ENCODE peak calls at places on chromosome 9, in seven cellular contexts. W is SK-N-SH, O is K562, G is HCT116, I is HepG2, Z is NT2/D1, R is H1. X is an unnamed sample.

GRCh38 chr9:105636331-105636730 is 25.9 kb upstream of the TAL2 start:
- DNase-seq in W (no peak), O (no peak), G (no peak), I (no peak), Z (no peak), R (no peak), X (no peak)

GRCh38 chr9:118222375-118222774 is 518.2 kb downstream of the TLR4 start:
- DNase-seq in W (no peak), O (no peak), G (no peak), I (no peak), Z (peak), R (peak), X (no peak)

GRCh38 chr9:75803130-75803529 is 87.3 kb upstream of the PCSK5 start:
- DNase-seq in W (no peak), O (no peak), G (no peak), I (no peak), Z (no peak), R (no peak), X (no peak)

GRCh38 chr9:33254211-33254610 is 10.3 kb downstream of the BAG1 start:
- DNase-seq in W (no peak), O (no peak), G (no peak), I (no peak), Z (no peak), R (no peak), X (no peak)

GRCh38 chr9:2234371-2234893 is 219.3 kb downstream of the SMARCA2 start:
- DNase-seq in W (peak), O (no peak), G (no peak), I (no peak), Z (no peak), R (no peak), X (no peak)

GRCh38 chr9:127525426-127526188 is 74.3 kb downstream of the LRSAM1 start:
- DNase-seq in W (no peak), O (peak), G (peak), I (peak), Z (no peak), R (no peak), X (no peak)

GRCh38 chr9:93633492-93634221 is 57.3 kb downstream of the PHF2 start:
- DNase-seq in W (no peak), O (no peak), G (no peak), I (no peak), Z (no peak), R (no peak), X (no peak)

GRCh38 chr9:19409406-19410194 is 791 bp downstream of the ACER2 start:
- DNase-seq in W (peak), O (peak), G (peak), I (peak), Z (no peak), R (no peak), X (no peak)

GRCh38 chr9:128479262-128479661 is 23.5 kb downstream of the ODF2 start:
- DNase-seq in W (no peak), O (no peak), G (no peak), I (no peak), Z (no peak), R (no peak), X (no peak)

GRCh38 chr9:109507421-109507838 is 9.3 kb upstream of the PTPN3 start:
- DNase-seq in W (no peak), O (no peak), G (no peak), I (peak), Z (no peak), R (no peak), X (no peak)

GRCh38 chr9:127455299-127455992 is 4.1 kb downstream of the LRSAM1 start:
- DNase-seq in W (no peak), O (peak), G (no peak), I (no peak), Z (no peak), R (no peak), X (no peak)

GRCh38 chr9:95429096-95429495 is 87.7 kb downstream of the PTCH1 start:
- DNase-seq in W (no peak), O (no peak), G (no peak), I (no peak), Z (no peak), R (no peak), X (no peak)

GRCh38 chr9:115015018-115015635 is 84.7 kb upstream of the TNFSF8 start:
- DNase-seq in W (peak), O (peak), G (peak), I (peak), Z (peak), R (peak), X (no peak)

GRCh38 chr9:84669293-84670105 is at the start of gene NTRK2:
- DNase-seq in W (peak), O (no peak), G (no peak), I (no peak), Z (no peak), R (no peak), X (no peak)

GRCh38 chr9:133141833-133142594 is 21.0 kb upstream of the RALGDS start:
- DNase-seq in W (peak), O (no peak), G (no peak), I (no peak), Z (no peak), R (no peak), X (no peak)

GRCh38 chr9:84668204-84669007 is 1.1 kb upstream of the NTRK2 start:
- DNase-seq in W (peak), O (no peak), G (peak), I (no peak), Z (peak), R (peak), X (no peak)

GRCh38 chr9:131397100-131397790 is 3.4 kb downstream of the PRRC2B start:
- DNase-seq in W (no peak), O (peak), G (no peak), I (no peak), Z (no peak), R (no peak), X (no peak)

GRCh38 chr9:100104314-100104713 is 5.3 kb downstream of the INVS start:
- DNase-seq in W (no peak), O (no peak), G (no peak), I (no peak), Z (peak), R (no peak), X (no peak)

GRCh38 chr9:137479315-137479861 is 20.3 kb upstream of the NSMF start:
- DNase-seq in W (peak), O (no peak), G (no peak), I (no peak), Z (no peak), R (no peak), X (no peak)

GRCh38 chr9:9133526-9133925 is 1333.9 kb upstream of the DMAC1 start:
- DNase-seq in W (no peak), O (no peak), G (no peak), I (no peak), Z (no peak), R (no peak), X (no peak)

GRCh38 chr9:91937031-91937430 is 13.0 kb downstream of the ROR2 start:
- DNase-seq in W (no peak), O (no peak), G (no peak), I (no peak), Z (no peak), R (no peak), X (no peak)

GRCh38 chr9:34253460-34253837 is 74.6 kb downstream of the UBAP1 start:
- DNase-seq in W (no peak), O (no peak), G (no peak), I (no peak), Z (no peak), R (no peak), X (no peak)

GRCh38 chr9:37283730-37284235 is 138.7 kb upstream of the GRHPR start:
- DNase-seq in W (no peak), O (no peak), G (no peak), I (peak), Z (no peak), R (no peak), X (peak)

GRCh38 chr9:20988916-20989315 is 42.5 kb downstream of the HACD4 start:
- DNase-seq in W (no peak), O (no peak), G (no peak), I (no peak), Z (no peak), R (no peak), X (no peak)

GRCh38 chr9:88953401-88954029 is 37.8 kb upstream of the S1PR3 start:
- DNase-seq in W (no peak), O (no peak), G (no peak), I (peak), Z (no peak), R (no peak), X (no peak)

GRCh38 chr9:12464910-12465512 is 228.2 kb upstream of the TYRP1 start:
- DNase-seq in W (peak), O (no peak), G (no peak), I (peak), Z (peak), R (no peak), X (no peak)

GRCh38 chr9:18410983-18411382 is 63.0 kb upstream of the ADAMTSL1 start:
- DNase-seq in W (no peak), O (no peak), G (no peak), I (no peak), Z (no peak), R (no peak), X (no peak)

GRCh38 chr9:123046796-123047195 is 13.3 kb downstream of the GPR21 start:
- DNase-seq in W (no peak), O (no peak), G (no peak), I (peak), Z (no peak), R (no peak), X (no peak)

GRCh38 chr9:116484483-116484776 is 202.7 kb upstream of the TRIM32 start:
- DNase-seq in W (no peak), O (no peak), G (no peak), I (no peak), Z (no peak), R (no peak), X (no peak)

GRCh38 chr9:77210116-77210515 is 32.8 kb downstream of the VPS13A start:
- DNase-seq in W (no peak), O (no peak), G (no peak), I (peak), Z (peak), R (peak), X (no peak)

GRCh38 chr9:99916650-99917049 is 10.2 kb downstream of the STX17 start:
- DNase-seq in W (no peak), O (no peak), G (no peak), I (no peak), Z (no peak), R (no peak), X (no peak)

GRCh38 chr9:89536618-89537017 is 38.7 kb upstream of the SEMA4D start:
- DNase-seq in W (peak), O (no peak), G (no peak), I (no peak), Z (no peak), R (no peak), X (no peak)

GRCh38 chr9:90034071-90034470 is 429.3 kb downstream of the GADD45G start:
- DNase-seq in W (no peak), O (no peak), G (no peak), I (no peak), Z (no peak), R (no peak), X (no peak)

GRCh38 chr9:10704720-10705119 is 91.9 kb upstream of the PTPRD start:
- DNase-seq in W (no peak), O (no peak), G (no peak), I (no peak), Z (peak), R (peak), X (no peak)

GRCh38 chr9:70474413-70474812 is 60.0 kb upstream of the KLF9 start:
- DNase-seq in W (no peak), O (no peak), G (no peak), I (no peak), Z (no peak), R (no peak), X (no peak)

GRCh38 chr9:129567842-129568559 is 52.9 kb downstream of the C9orf50 start:
- DNase-seq in W (no peak), O (peak), G (peak), I (peak), Z (no peak), R (no peak), X (no peak)

DNA sequence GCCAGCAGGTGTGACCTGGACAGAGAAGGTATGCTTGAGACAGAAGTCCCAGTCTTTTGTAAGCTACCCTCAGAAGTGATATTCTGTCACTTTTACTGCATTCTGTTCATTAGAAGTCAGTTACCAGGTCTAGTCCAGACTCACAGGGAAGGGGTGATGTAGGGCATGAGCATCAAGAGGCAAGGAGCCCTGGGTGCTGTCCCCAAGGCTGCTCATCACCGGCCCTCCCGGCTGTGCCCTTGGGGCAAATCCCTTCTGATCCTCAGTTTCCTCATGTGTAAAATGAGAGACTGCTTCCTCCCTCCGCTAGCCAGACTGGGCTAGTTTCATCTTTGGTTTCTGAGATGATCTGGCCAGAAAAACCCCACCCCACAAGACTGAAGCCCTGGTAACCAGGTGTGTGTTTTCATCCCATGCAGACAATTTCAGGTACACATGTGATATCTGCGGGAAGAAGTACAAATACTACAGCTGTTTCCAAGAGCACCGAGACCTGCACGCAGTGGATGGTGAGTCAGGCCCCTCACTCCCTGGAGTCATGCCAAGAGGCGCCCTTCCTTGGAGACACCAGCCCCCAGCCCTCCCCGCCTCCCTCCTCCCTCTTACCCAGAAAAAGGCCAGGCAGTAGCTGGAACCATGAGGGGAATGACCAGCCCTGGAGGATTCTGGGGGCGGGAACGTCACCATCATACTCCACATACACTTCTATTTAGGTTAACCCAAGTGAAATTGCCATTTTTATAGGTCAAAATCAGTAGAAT is 71.0 kb downstream of the AMBP start:
- DNase-seq in W (no peak), O (no peak), G (no peak), I (no peak), Z (no peak), R (no peak), X (no peak)
- TF ChIP-seq YY1 in W (no peak), O (no peak), G (no peak), I (no peak), Z (no peak), R (no peak), X (no peak)

DNA sequence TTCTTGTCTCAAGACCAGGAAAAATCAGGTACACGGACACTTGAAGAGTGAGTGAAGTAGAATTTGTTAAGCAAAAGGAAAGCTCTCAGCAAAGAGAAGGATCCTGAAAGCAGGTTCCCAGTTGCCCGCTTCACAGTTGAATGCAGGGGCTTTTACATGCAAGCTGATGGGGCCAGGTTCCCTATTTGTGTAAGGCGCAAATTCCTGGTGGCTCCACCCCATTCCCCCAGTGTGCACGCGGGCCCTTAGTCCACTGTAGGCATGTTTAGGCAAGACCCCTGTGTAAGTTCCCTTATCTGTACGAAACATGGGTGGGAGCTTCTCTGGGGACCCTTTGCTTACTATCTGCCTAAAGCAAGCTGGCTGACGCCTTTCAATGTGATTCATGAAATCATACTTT is 2.7 kb upstream of the AGTPBP1 start:
- DNase-seq in W (no peak), O (no peak), G (no peak), I (no peak), Z (no peak), R (no peak), X (no peak)
- TF ChIP-seq YY1 in W (no peak), O (no peak), G (no peak), I (no peak), Z (no peak), R (no peak), X (no peak)

GRCh38 chr9:124758061-124758460 is 13.1 kb downstream of the NR6A1 start:
- DNase-seq in W (no peak), O (no peak), G (no peak), I (no peak), Z (no peak), R (no peak), X (no peak)

GRCh38 chr9:124754289-124754688 is 16.8 kb downstream of the NR6A1 start:
- DNase-seq in W (peak), O (no peak), G (no peak), I (no peak), Z (no peak), R (no peak), X (no peak)

GRCh38 chr9:124755061-124755460 is 16.1 kb downstream of the NR6A1 start:
- DNase-seq in W (no peak), O (no peak), G (no peak), I (no peak), Z (no peak), R (no peak), X (no peak)

GRCh38 chr9:124757589-124757988 is 13.5 kb downstream of the NR6A1 start:
- DNase-seq in W (no peak), O (no peak), G (no peak), I (no peak), Z (no peak), R (no peak), X (no peak)

GRCh38 chr9:124756011-124756410 is 15.1 kb downstream of the NR6A1 start:
- DNase-seq in W (no peak), O (no peak), G (no peak), I (no peak), Z (no peak), R (no peak), X (no peak)
- TF ChIP-seq YY1 in W (no peak), O (no peak), G (no peak), I (no peak), Z (no peak), R (no peak), X (no peak)

GRCh38 chr9:120348951-120349429 is 231.0 kb downstream of the CDK5RAP2 start:
- DNase-seq in W (peak), O (peak), G (peak), I (peak), Z (peak), R (peak), X (no peak)

GRCh38 chr9:120350596-120350995 is 229.4 kb downstream of the CDK5RAP2 start:
- DNase-seq in W (no peak), O (no peak), G (no peak), I (no peak), Z (no peak), R (no peak), X (no peak)

GRCh38 chr9:120353501-120353900 is 226.5 kb downstream of the CDK5RAP2 start:
- DNase-seq in W (no peak), O (no peak), G (no peak), I (no peak), Z (no peak), R (no peak), X (no peak)

GRCh38 chr9:120345379-120345778 is 234.6 kb downstream of the CDK5RAP2 start:
- DNase-seq in W (no peak), O (no peak), G (no peak), I (no peak), Z (no peak), R (no peak), X (no peak)

GRCh38 chr9:120351106-120351505 is 228.9 kb downstream of the CDK5RAP2 start:
- DNase-seq in W (no peak), O (no peak), G (no peak), I (no peak), Z (no peak), R (no peak), X (no peak)
- TF ChIP-seq YY1 in W (no peak), O (no peak), G (no peak), I (no peak), Z (no peak), R (no peak), X (no peak)

GRCh38 chr9:136201609-136202448 is 3.1 kb downstream of the LHX3 start:
- DNase-seq in W (peak), O (peak), G (no peak), I (no peak), Z (no peak), R (no peak), X (no peak)
- TF ChIP-seq YY1 in W (no peak), O (peak), G (no peak), I (no peak), Z (no peak), R (no peak), X (no peak)

DNA sequence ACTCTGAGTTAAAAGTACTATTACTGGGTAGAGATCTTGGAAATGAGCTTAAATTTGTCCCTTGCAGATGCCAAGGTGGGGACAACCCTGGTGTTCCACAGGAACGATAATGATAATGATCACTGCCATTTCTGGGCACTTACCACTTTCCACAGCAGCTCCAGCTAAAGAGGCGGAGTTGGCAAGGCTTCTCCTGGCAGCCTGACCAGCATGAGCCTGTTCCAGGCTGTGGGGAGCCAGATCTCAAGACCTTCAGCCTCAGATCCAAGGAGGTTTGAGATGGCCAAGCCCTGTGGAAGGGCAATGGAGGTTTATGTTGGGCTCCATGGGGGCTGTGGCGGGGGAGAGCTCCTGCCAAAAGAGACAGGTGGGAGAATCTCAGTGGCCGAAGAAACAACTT is 244.9 kb upstream of the MVB12B start:
- DNase-seq in W (no peak), O (no peak), G (no peak), I (no peak), Z (no peak), R (no peak), X (no peak)
- TF ChIP-seq YY1 in W (no peak), O (no peak), G (no peak), I (no peak), Z (no peak), R (no peak), X (no peak)

DNA sequence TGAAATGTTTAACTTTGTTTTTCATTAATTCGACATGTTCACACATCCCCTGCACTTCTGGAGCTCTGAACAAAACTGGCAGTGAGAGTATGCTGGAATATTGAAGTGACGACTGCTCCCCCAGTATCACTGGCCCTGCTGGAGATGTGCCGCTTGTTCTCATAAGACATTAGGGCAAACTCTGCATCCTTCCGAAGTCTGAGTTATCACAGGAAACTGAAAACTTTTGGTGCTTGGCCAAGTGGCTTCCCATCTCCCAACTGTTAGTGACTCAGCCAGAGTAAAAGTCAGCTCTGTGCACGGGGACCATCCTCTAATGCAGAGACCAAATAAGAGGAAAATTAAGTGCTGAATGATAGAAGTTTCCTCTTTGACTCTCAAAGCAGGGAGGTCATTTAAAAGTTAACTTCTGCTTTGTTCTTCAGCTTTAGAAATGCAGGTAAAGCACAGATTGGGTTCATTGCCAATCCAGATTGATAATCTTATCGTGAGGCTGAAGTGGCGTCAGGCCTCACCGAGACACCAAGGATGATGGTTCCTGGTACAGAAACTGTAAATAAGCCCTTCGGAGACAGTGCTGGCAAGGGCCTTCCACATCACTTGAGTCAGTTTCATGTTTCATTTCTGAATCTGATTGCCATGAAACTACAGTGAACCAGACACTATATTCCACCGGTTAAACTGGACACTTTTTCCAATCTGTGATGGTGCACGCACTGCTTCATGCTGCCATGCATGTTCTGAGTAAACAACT is 336.4 kb downstream of the GLIS3 start:
- DNase-seq in W (no peak), O (no peak), G (no peak), I (no peak), Z (no peak), R (no peak), X (no peak)
- TF ChIP-seq YY1 in W (no peak), O (no peak), G (no peak), I (no peak), Z (no peak), R (no peak), X (no peak)

GRCh38 chr9:4678679-4679267 is 596 bp upstream of the CDC37L1 start:
- DNase-seq in W (peak), O (no peak), G (no peak), I (peak), Z (no peak), R (no peak), X (no peak)
- TF ChIP-seq YY1 in W (peak), O (peak), G (no peak), I (peak), Z (no peak), R (peak), X (peak)

X was measured in GM12878.